ENCODE peak calls at places on chromosomes 7 and 10, in nine cellular contexts. C, A, E, N, X, R, V, B and Y are unnamed samples.

GRCh38 chr7:70574970-70575799 is 556.8 kb upstream of the GALNT17 start:
- DNase-seq in E (no peak), A (no peak), B (peak), C (no peak), N (no peak), X (no peak), R (no peak), V (no peak), Y (peak)

GRCh38 chr7:80740778-80741545 is 102.5 kb downstream of the CD36 start:
- DNase-seq in C (no peak), B (no peak), N (no peak), E (no peak), A (no peak), V (no peak), R (no peak), X (no peak), Y (peak)

GRCh38 chr7:77538908-77539212 is 1.8 kb downstream of the PTPN12 start:
- DNase-seq in X (no peak), C (no peak), R (no peak), A (no peak), E (no peak), N (no peak), B (no peak), V (no peak), Y (no peak)

GRCh38 chr7:55140981-55141278 is 122.1 kb downstream of the EGFR start:
- DNase-seq in V (no peak), N (no peak), A (no peak), C (peak), X (no peak), E (no peak), B (no peak), R (no peak), Y (no peak)

GRCh38 chr7:37027104-37027503 is 302.8 kb upstream of the AOAH start:
- DNase-seq in X (no peak), C (no peak), V (no peak), E (no peak), N (no peak), R (no peak), B (no peak), A (no peak), Y (no peak)

GRCh38 chr7:76244781-76245391 is 43.2 kb downstream of the SRRM3 start:
- DNase-seq in A (no peak), C (no peak), X (no peak), E (no peak), V (no peak), N (peak), R (no peak), B (no peak), Y (no peak)

GRCh38 chr7:38368191-38368605 is 94.8 kb upstream of the TARP start:
- DNase-seq in C (no peak), R (peak), E (peak), N (peak), A (peak), V (peak), X (peak), B (peak), Y (peak)

GRCh38 chr10:77582710-77583115 is 54.9 kb downstream of the KCNMA1 start:
- DNase-seq in N (peak), E (no peak), R (no peak), A (peak), B (no peak), X (no peak), C (no peak), V (no peak), Y (peak)

GRCh38 chr10:103542764-103543616 is 49.5 kb downstream of the NEURL1 start:
- DNase-seq in C (peak), R (no peak), E (no peak), N (peak), X (no peak), V (peak), A (no peak), B (peak), Y (peak)

GRCh38 chr7:82534687-82535086 is 91.1 kb upstream of the CACNA2D1 start:
- DNase-seq in N (no peak), A (no peak), R (no peak), C (no peak), E (no peak), V (no peak), X (no peak), B (no peak), Y (peak)

GRCh38 chr7:95105627-95106026 is 198.2 kb downstream of the PPP1R9A start:
- DNase-seq in N (no peak), B (no peak), V (no peak), A (no peak), C (no peak), E (no peak), R (no peak), X (no peak), Y (no peak)

GRCh38 chr7:80379034-80379433 is 132.8 kb downstream of the GNAT3 start:
- DNase-seq in N (no peak), X (no peak), E (no peak), C (no peak), V (no peak), R (no peak), B (no peak), A (no peak), Y (peak)

GRCh38 chr7:137703291-137704010 is 143.3 kb downstream of the DGKI start:
- DNase-seq in B (no peak), X (no peak), C (no peak), V (no peak), A (no peak), E (no peak), N (no peak), R (no peak), Y (no peak)

GRCh38 chr7:100127866-100128601 is 1.3 kb downstream of the MBLAC1 start:
- DNase-seq in E (no peak), X (no peak), B (peak), V (peak), R (no peak), C (no peak), A (peak), N (peak), Y (no peak)

GRCh38 chr10:76017026-76017732 is 585.8 kb downstream of the LRMDA start:
- DNase-seq in E (no peak), R (no peak), V (no peak), X (no peak), B (no peak), A (no peak), N (no peak), C (no peak), Y (peak)

GRCh38 chr10:34732926-34733325 is 82.2 kb downstream of the PARD3 start:
- DNase-seq in A (no peak), E (no peak), R (no peak), C (no peak), N (no peak), B (no peak), X (no peak), V (no peak), Y (peak)

GRCh38 chr10:80158598-80159127 is 26.1 kb downstream of the PLAC9 start:
- DNase-seq in V (no peak), N (peak), A (no peak), X (peak), B (peak), R (peak), E (no peak), C (peak), Y (peak)

GRCh38 chr10:11631291-11631690 is 19.8 kb upstream of the USP6NL start:
- DNase-seq in E (no peak), C (no peak), B (no peak), V (no peak), N (no peak), R (no peak), A (no peak), X (no peak), Y (no peak)